ENCODE peak calls at places on chromosomes 1 and 21, in five cellular contexts. One of them, this sample, is unnamed.

GRCh38 chr1:113226118-113226517 is 153.1 kb downstream of the LRIG2 start:
- DNase-seq in heart right ventricle: peak; percentile 23
- DNase-seq in brain microvascular endothelial cell: no peak
- DNase-seq in dorsolateral prefrontal cortex: no peak
- DNase-seq in tibial nerve: no peak
- DNase-seq in this sample: peak; percentile 20

GRCh38 chr1:53378061-53378460 is 50.2 kb upstream of the LRP8 start:
- DNase-seq in heart right ventricle: no peak
- DNase-seq in brain microvascular endothelial cell: no peak
- DNase-seq in dorsolateral prefrontal cortex: peak; percentile 1
- DNase-seq in tibial nerve: no peak
- DNase-seq in this sample: no peak

GRCh38 chr1:159204071-159204790 is 444 bp upstream of the ACKR1 start:
- DNase-seq in heart right ventricle: no peak
- DNase-seq in brain microvascular endothelial cell: no peak
- DNase-seq in dorsolateral prefrontal cortex: no peak
- DNase-seq in tibial nerve: no peak
- DNase-seq in this sample: no peak

GRCh38 chr1:92850019-92850418 is 18.2 kb downstream of the RPL5 start:
- DNase-seq in heart right ventricle: no peak
- DNase-seq in brain microvascular endothelial cell: no peak
- DNase-seq in dorsolateral prefrontal cortex: no peak
- DNase-seq in tibial nerve: no peak
- DNase-seq in this sample: no peak

GRCh38 chr1:64242895-64243756 is 39.7 kb downstream of the UBE2U start:
- DNase-seq in heart right ventricle: no peak
- DNase-seq in brain microvascular endothelial cell: peak; percentile 32
- DNase-seq in dorsolateral prefrontal cortex: no peak
- DNase-seq in tibial nerve: no peak
- DNase-seq in this sample: peak; percentile 80

GRCh38 chr1:108644984-108645383 is 15.9 kb downstream of the HENMT1 start:
- DNase-seq in heart right ventricle: no peak
- DNase-seq in brain microvascular endothelial cell: no peak
- DNase-seq in dorsolateral prefrontal cortex: no peak
- DNase-seq in tibial nerve: no peak
- DNase-seq in this sample: no peak

GRCh38 chr21:45822002-45822397 is 159.6 kb upstream of the COL6A1 start:
- DNase-seq in heart right ventricle: no peak
- DNase-seq in brain microvascular endothelial cell: no peak
- DNase-seq in dorsolateral prefrontal cortex: no peak
- DNase-seq in tibial nerve: no peak
- DNase-seq in this sample: no peak

GRCh38 chr1:41900611-41901444 is 17.9 kb downstream of the HIVEP3 start:
- DNase-seq in heart right ventricle: no peak
- DNase-seq in brain microvascular endothelial cell: no peak
- DNase-seq in dorsolateral prefrontal cortex: no peak
- DNase-seq in tibial nerve: no peak
- DNase-seq in this sample: peak; percentile 39

GRCh38 chr1:158095737-158096335 is 84.9 kb upstream of the CD1D start:
- DNase-seq in heart right ventricle: no peak
- DNase-seq in brain microvascular endothelial cell: peak; percentile 32
- DNase-seq in dorsolateral prefrontal cortex: no peak
- DNase-seq in tibial nerve: no peak
- DNase-seq in this sample: no peak

GRCh38 chr1:225441314-225442119 is 13.7 kb upstream of the LBR start:
- DNase-seq in heart right ventricle: peak; percentile 2
- DNase-seq in brain microvascular endothelial cell: no peak
- DNase-seq in dorsolateral prefrontal cortex: no peak
- DNase-seq in tibial nerve: no peak
- DNase-seq in this sample: no peak

GRCh38 chr1:205049479-205049878 is 6.5 kb downstream of the CNTN2 start:
- DNase-seq in heart right ventricle: no peak
- DNase-seq in brain microvascular endothelial cell: no peak
- DNase-seq in dorsolateral prefrontal cortex: peak; percentile 75
- DNase-seq in tibial nerve: no peak
- DNase-seq in this sample: no peak

GRCh38 chr1:152111515-152111968 is 3.7 kb downstream of the TCHH start:
- DNase-seq in heart right ventricle: no peak
- DNase-seq in brain microvascular endothelial cell: peak; percentile 9
- DNase-seq in dorsolateral prefrontal cortex: no peak
- DNase-seq in tibial nerve: no peak
- DNase-seq in this sample: peak; percentile 25

GRCh38 chr1:30147188-30147587 is 576.2 kb downstream of the MATN1 start:
- DNase-seq in heart right ventricle: no peak
- DNase-seq in brain microvascular endothelial cell: no peak
- DNase-seq in dorsolateral prefrontal cortex: no peak
- DNase-seq in tibial nerve: no peak
- DNase-seq in this sample: no peak

GRCh38 chr1:87404306-87404705 is 75.6 kb downstream of the LMO4 start:
- DNase-seq in heart right ventricle: no peak
- DNase-seq in brain microvascular endothelial cell: no peak
- DNase-seq in dorsolateral prefrontal cortex: no peak
- DNase-seq in tibial nerve: no peak
- DNase-seq in this sample: no peak

GRCh38 chr1:202189012-202189790 is 4.4 kb upstream of the LGR6 start:
- DNase-seq in heart right ventricle: peak; percentile 62
- DNase-seq in brain microvascular endothelial cell: peak; percentile 29
- DNase-seq in dorsolateral prefrontal cortex: peak; percentile 69
- DNase-seq in tibial nerve: peak; percentile 31
- DNase-seq in this sample: peak; percentile 53

GRCh38 chr1:94669213-94669612 is 127.7 kb upstream of the F3 start:
- DNase-seq in heart right ventricle: no peak
- DNase-seq in brain microvascular endothelial cell: no peak
- DNase-seq in dorsolateral prefrontal cortex: no peak
- DNase-seq in tibial nerve: no peak
- DNase-seq in this sample: peak; percentile 46

GRCh38 chr1:214022810-214023425 is 35.1 kb downstream of the PROX1 start:
- DNase-seq in heart right ventricle: no peak
- DNase-seq in brain microvascular endothelial cell: no peak
- DNase-seq in dorsolateral prefrontal cortex: no peak
- DNase-seq in tibial nerve: no peak
- DNase-seq in this sample: no peak

GRCh38 chr1:117416004-117416403 is 48.8 kb downstream of the MAN1A2 start:
- DNase-seq in heart right ventricle: no peak
- DNase-seq in brain microvascular endothelial cell: no peak
- DNase-seq in dorsolateral prefrontal cortex: no peak
- DNase-seq in tibial nerve: no peak
- DNase-seq in this sample: no peak

GRCh38 chr1:151838491-151839412 is 868 bp downstream of the C2CD4D start:
- DNase-seq in heart right ventricle: no peak
- DNase-seq in brain microvascular endothelial cell: no peak
- DNase-seq in dorsolateral prefrontal cortex: no peak
- DNase-seq in tibial nerve: no peak
- DNase-seq in this sample: no peak

DNA sequence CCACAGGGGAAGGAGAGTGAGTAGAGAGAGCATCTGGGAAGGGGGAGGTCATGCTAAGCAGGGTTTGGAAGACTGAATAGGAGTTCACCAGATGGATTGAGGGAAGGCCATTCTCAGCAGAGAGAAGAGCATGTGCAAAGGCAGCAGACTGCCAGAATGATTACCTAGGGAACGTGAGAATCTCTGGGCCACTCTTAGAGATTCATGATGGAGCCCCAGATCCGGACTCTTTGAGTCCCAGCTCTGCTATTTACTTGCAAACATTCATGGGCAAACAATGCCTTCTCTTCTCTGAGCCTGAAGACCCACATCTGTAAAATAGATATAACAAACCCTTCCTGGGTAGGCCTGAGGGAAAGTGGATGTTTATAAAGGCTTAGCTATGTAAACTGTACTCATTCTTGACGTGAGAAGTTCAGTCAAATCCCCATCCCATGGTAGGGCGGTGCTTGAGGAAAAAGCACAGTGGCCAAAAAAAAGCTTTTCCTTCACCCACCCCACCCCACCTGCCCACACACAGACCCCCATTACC is 3.0 kb upstream of the SLC2A1 start:
- DNase-seq in heart right ventricle: no peak
- DNase-seq in brain microvascular endothelial cell: no peak
- DNase-seq in dorsolateral prefrontal cortex: no peak
- DNase-seq in tibial nerve: no peak
- DNase-seq in this sample: peak; percentile 37
- H3K4me3 ChIP-seq in heart right ventricle: no peak overlapping the region
- H3K4me3 ChIP-seq in brain microvascular endothelial cell: no peak overlapping the region
- H3K4me3 ChIP-seq in dorsolateral prefrontal cortex: no peak overlapping the region
- H3K4me3 ChIP-seq in tibial nerve: no peak overlapping the region
- H3K4me3 ChIP-seq in this sample: no peak overlapping the region

DNA sequence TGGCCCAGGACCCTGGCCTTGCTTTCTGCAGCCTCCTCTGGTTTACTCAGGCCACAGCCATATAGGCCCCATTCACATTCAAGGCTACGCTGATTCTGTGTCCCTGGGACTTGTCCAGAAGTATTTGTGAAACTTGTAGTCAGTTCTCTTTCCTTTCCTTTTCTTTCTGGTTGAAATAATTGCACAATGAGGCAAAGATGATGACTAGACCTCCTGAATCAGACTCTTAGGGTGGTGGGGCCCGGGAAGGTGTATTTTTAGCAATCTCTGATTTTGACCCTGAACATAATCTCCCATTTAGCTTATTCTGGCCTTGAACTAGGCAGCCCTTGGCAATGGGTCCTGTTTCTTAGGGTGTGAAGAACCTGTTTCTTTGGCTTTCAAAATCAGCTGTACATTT is 39.9 kb downstream of the STUM start:
- DNase-seq in heart right ventricle: no peak
- DNase-seq in brain microvascular endothelial cell: no peak
- DNase-seq in dorsolateral prefrontal cortex: no peak
- DNase-seq in tibial nerve: no peak
- DNase-seq in this sample: no peak
- H3K4me3 ChIP-seq in heart right ventricle: no peak overlapping the region
- H3K4me3 ChIP-seq in brain microvascular endothelial cell: no peak overlapping the region
- H3K4me3 ChIP-seq in dorsolateral prefrontal cortex: no peak overlapping the region
- H3K4me3 ChIP-seq in tibial nerve: no peak overlapping the region
- H3K4me3 ChIP-seq in this sample: no peak overlapping the region

DNA sequence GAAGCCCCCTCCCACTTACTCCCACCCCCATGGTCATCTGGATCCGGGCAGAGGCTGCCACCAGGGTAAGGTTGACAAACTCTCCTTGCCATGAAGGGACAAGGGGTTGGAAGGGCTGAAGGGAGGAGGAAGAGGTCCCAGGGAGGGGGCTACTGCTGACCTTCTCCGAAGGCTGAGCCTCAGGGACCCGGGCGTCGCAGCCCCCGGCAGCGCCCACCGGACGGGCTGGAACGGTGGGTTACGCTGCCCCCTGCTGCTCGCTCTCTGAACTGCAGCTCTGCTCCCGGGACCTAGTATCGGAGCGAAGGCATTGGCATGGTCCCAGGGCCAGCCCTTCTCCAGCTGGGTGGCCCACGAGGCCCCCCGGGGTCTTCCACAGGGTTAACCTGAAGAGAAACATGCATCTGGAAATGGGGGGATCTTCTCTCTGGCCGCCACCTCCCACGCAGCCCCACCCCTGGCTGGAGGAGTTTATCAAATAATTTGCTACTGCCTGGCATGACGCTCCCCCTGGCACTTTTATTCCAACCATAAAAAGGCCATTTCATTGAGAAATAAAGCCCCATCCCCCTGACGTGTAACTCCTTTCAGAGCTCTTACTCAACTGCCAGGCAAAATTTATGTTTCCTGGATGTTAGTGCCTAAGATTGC is 70.4 kb upstream of the TARDBP start:
- DNase-seq in heart right ventricle: peak; percentile 40
- DNase-seq in brain microvascular endothelial cell: peak; percentile 14
- DNase-seq in dorsolateral prefrontal cortex: no peak
- DNase-seq in tibial nerve: peak; percentile 21
- DNase-seq in this sample: peak; percentile 9
- H3K4me3 ChIP-seq in heart right ventricle: no peak overlapping the region
- H3K4me3 ChIP-seq in brain microvascular endothelial cell: no peak overlapping the region
- H3K4me3 ChIP-seq in dorsolateral prefrontal cortex: no peak overlapping the region
- H3K4me3 ChIP-seq in tibial nerve: no peak overlapping the region
- H3K4me3 ChIP-seq in this sample: no peak overlapping the region

GRCh38 chr1:226678251-226678650 is 60.8 kb downstream of the ITPKB start:
- DNase-seq in heart right ventricle: no peak
- DNase-seq in brain microvascular endothelial cell: no peak
- DNase-seq in dorsolateral prefrontal cortex: no peak
- DNase-seq in tibial nerve: no peak
- DNase-seq in this sample: no peak

GRCh38 chr1:226675720-226676357 is 63.2 kb downstream of the ITPKB start:
- DNase-seq in heart right ventricle: no peak
- DNase-seq in brain microvascular endothelial cell: no peak
- DNase-seq in dorsolateral prefrontal cortex: no peak
- DNase-seq in tibial nerve: no peak
- DNase-seq in this sample: no peak

GRCh38 chr1:226677121-226678020 is 61.7 kb downstream of the ITPKB start:
- DNase-seq in heart right ventricle: peak; percentile 79
- DNase-seq in brain microvascular endothelial cell: peak; percentile 43
- DNase-seq in dorsolateral prefrontal cortex: peak; percentile 71
- DNase-seq in tibial nerve: peak; percentile 89
- DNase-seq in this sample: peak; percentile 84

GRCh38 chr1:226674892-226675719 is 64.0 kb downstream of the ITPKB start:
- DNase-seq in heart right ventricle: peak; percentile 85
- DNase-seq in brain microvascular endothelial cell: no peak
- DNase-seq in dorsolateral prefrontal cortex: no peak
- DNase-seq in tibial nerve: no peak
- DNase-seq in this sample: no peak

DNA sequence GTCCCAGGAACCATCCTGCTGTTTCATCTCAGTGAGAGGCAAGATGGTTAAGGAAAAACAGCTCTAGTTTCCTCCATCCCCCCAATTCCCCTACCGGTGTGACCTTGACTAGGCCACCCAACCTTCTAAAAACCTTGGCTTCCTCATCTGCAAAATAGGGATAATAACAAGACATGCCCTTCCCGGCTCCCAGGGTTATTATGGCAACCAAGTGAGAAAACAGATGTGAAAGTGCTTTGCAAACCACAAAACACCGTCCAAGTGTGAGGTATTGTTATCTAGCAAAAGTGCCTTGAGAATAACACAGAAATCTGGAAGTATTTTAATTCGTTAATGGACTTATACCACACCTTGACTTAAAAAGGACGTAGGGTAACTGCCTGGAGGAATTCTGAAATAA is 62.7 kb downstream of the ITPKB start:
- DNase-seq in heart right ventricle: no peak
- DNase-seq in brain microvascular endothelial cell: no peak
- DNase-seq in dorsolateral prefrontal cortex: no peak
- DNase-seq in tibial nerve: no peak
- DNase-seq in this sample: peak; percentile 25
- H3K4me3 ChIP-seq in heart right ventricle: no peak overlapping the region
- H3K4me3 ChIP-seq in brain microvascular endothelial cell: no peak overlapping the region
- H3K4me3 ChIP-seq in dorsolateral prefrontal cortex: no peak overlapping the region
- H3K4me3 ChIP-seq in tibial nerve: no peak overlapping the region
- H3K4me3 ChIP-seq in this sample: no peak overlapping the region

DNA sequence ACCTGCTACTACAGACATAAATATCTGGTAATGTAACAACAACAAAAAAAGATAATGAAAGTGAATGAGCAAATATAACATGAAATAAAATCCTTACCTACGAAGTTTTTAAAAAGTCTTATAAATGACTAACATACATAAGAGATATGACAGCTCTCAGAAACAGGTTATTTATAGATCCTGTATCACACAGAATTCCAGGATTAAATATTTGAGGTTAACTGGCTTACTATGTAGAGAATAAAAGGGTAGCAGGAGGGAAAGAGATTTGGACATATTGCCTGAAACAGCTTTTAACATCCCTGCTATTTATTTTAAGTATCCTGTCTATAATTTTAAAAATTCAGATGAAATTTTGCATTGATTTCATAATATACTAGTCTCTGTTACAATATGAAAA is 16.3 kb downstream of the MYSM1 start:
- DNase-seq in heart right ventricle: no peak
- DNase-seq in brain microvascular endothelial cell: no peak
- DNase-seq in dorsolateral prefrontal cortex: no peak
- DNase-seq in tibial nerve: no peak
- DNase-seq in this sample: no peak
- H3K4me3 ChIP-seq in heart right ventricle: no peak overlapping the region
- H3K4me3 ChIP-seq in brain microvascular endothelial cell: no peak overlapping the region
- H3K4me3 ChIP-seq in dorsolateral prefrontal cortex: no peak overlapping the region
- H3K4me3 ChIP-seq in tibial nerve: no peak overlapping the region
- H3K4me3 ChIP-seq in this sample: no peak overlapping the region

GRCh38 chr1:82091729-82092128 is 291.0 kb downstream of the ADGRL2 start:
- DNase-seq in heart right ventricle: no peak
- DNase-seq in brain microvascular endothelial cell: peak; percentile 14
- DNase-seq in dorsolateral prefrontal cortex: no peak
- DNase-seq in tibial nerve: no peak
- DNase-seq in this sample: no peak
- H3K4me3 ChIP-seq in heart right ventricle: no peak overlapping the region
- H3K4me3 ChIP-seq in brain microvascular endothelial cell: no peak overlapping the region
- H3K4me3 ChIP-seq in dorsolateral prefrontal cortex: no peak overlapping the region
- H3K4me3 ChIP-seq in tibial nerve: no peak overlapping the region
- H3K4me3 ChIP-seq in this sample: no peak overlapping the region

This sample was measured in fibroblast of lung.